ENCODE peak calls at places on chromosomes 1 and 21, in seven cellular contexts. Z, D, R, B, N, H and G are unnamed samples.

GRCh38 chr1:19665456-19666138 is 922 bp downstream of the HTR6 start:
- DNase-seq in D (no peak), Z (no peak), H (no peak), B (no peak), R (no peak), N (no peak), G (no peak)

GRCh38 chr1:43982241-43982640 is 3.2 kb downstream of the B4GALT2 start:
- DNase-seq in N (no peak), D (no peak), R (no peak), H (no peak), Z (no peak), B (no peak), G (no peak)

GRCh38 chr1:44725309-44725698 is 5.7 kb downstream of the RNU5D-1 start:
- DNase-seq in H (no peak), Z (no peak), R (no peak), N (no peak), D (no peak), B (no peak), G (no peak)

GRCh38 chr1:202144510-202145324 is at the start of gene ARL8A:
- DNase-seq in N (no peak), B (peak), D (peak), H (no peak), Z (no peak), R (peak), G (no peak)

GRCh38 chr1:199759268-199759724 is 268.2 kb upstream of the NR5A2 start:
- DNase-seq in H (no peak), R (no peak), Z (peak), B (no peak), D (no peak), N (peak), G (no peak)

GRCh38 chr1:232302376-232303049 is 327.4 kb downstream of the SIPA1L2 start:
- DNase-seq in R (no peak), Z (no peak), N (no peak), H (no peak), B (no peak), D (no peak), G (no peak)

GRCh38 chr1:67855944-67856343 is 22.7 kb upstream of the GNG12 start:
- DNase-seq in Z (no peak), D (no peak), N (no peak), R (no peak), B (no peak), H (no peak), G (no peak)

GRCh38 chr1:115641762-115642167 is at the start of gene VANGL1:
- DNase-seq in Z (no peak), H (no peak), D (peak), B (no peak), R (peak), N (peak), G (peak)

GRCh38 chr1:46333300-46334029 is 7.1 kb upstream of the NSUN4 start:
- DNase-seq in R (no peak), D (peak), N (no peak), Z (peak), B (no peak), H (no peak), G (no peak)
- TF ChIP-seq CTCF in R (peak), D (no peak), N (peak), Z (peak), B (no peak), H (peak), G (peak)

DNA sequence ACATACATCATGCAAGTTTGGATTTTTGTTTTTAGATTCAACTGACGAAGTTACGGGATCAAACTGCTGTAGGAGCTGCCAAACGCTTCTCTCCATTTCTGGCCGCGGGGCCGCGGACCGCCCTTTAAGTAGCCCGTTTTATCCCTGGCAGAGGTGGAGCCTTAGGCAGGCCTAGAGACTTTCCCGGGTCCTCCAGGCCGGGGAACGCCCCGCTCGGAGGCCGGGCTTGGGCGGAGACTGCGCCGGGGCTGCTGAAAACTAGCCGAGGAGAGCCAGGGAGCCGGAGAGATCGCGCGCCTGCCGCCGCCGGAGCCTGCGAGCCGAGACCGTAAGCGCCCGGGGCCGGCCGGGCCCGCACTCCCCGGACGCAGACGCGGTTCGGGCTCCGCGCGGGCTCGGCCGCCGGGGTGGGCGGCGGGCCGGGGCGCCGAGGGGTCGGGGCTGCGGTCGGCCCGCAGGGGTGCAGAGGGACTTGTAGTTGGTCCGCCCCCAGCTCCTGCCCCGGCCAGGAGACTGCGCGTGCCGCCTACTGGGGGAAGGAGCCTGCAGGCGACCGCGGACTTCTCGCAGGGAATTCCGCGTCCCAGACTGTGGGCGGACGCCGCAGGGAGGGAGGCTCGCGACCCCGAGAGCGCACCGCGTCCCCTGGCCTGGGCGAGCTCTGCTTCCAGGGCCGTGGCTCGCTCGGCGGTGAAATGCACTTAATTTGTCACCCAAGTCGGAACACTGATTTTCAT is at the start of gene EPHX1:
- DNase-seq in H (peak), B (peak), Z (peak), D (peak), R (peak), N (peak), G (peak)
- TF ChIP-seq CTCF in H (peak), B (peak), Z (peak), D (no peak), R (peak), N (no peak), G (peak)

GRCh38 chr21:25887166-25887565 is 152.4 kb downstream of the GABPA start:
- DNase-seq in B (no peak), H (no peak), N (no peak), Z (no peak), R (no peak), D (peak), G (no peak)
- TF ChIP-seq CTCF in B (no peak), H (peak), N (no peak), Z (no peak), R (no peak), D (no peak), G (no peak)

GRCh38 chr1:241311056-241311746 is 45.8 kb downstream of the RGS7 start:
- DNase-seq in R (no peak), N (no peak), Z (no peak), H (no peak), B (no peak), D (no peak), G (no peak)
- TF ChIP-seq CTCF in R (no peak), N (no peak), Z (no peak), H (peak), B (no peak), D (no peak), G (peak)

GRCh38 chr21:44985441-44986401 is 45.9 kb downstream of the SLX9 start:
- DNase-seq in B (no peak), Z (no peak), D (no peak), N (no peak), R (peak), H (no peak), G (no peak)
- TF ChIP-seq CTCF in B (no peak), Z (no peak), D (no peak), N (no peak), R (no peak), H (no peak), G (no peak)

DNA sequence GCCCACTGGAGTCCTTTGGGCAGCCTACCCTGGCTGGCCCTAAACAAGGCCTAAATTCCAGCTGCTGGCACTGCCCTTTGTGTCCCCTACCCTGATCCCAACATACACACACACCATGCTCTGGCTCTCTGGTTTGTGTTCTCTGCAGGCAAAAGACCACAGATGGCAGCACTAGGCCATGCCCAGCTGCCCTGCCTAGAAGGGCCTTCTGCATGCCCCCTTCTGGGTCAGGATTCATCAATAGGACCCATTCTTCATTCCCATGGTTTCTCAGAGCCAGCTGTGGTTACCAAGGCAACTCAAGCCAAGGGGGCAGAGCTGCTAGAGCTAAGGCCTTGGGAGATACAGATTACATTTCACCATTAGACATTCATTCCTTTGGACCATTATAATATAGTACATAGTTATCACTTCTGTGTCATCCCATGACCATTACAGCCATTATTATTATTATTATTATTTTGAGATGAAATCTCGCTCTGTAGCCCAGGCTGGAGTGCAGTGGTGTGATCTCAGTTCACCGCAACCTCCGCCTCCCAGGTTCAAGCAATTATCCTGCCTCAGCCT is 17.5 kb downstream of the ASAP3 start:
- DNase-seq in Z (no peak), H (no peak), B (peak), N (no peak), D (no peak), R (no peak), G (no peak)
- TF ChIP-seq CTCF in Z (no peak), H (no peak), B (peak), N (no peak), D (no peak), R (no peak), G (no peak)

GRCh38 chr1:214123061-214123784 is 135.4 kb downstream of the PROX1 start:
- DNase-seq in H (peak), B (no peak), Z (peak), N (peak), R (no peak), D (peak), G (no peak)
- TF ChIP-seq CTCF in H (peak), B (peak), Z (peak), N (peak), R (peak), D (no peak), G (peak)

DNA sequence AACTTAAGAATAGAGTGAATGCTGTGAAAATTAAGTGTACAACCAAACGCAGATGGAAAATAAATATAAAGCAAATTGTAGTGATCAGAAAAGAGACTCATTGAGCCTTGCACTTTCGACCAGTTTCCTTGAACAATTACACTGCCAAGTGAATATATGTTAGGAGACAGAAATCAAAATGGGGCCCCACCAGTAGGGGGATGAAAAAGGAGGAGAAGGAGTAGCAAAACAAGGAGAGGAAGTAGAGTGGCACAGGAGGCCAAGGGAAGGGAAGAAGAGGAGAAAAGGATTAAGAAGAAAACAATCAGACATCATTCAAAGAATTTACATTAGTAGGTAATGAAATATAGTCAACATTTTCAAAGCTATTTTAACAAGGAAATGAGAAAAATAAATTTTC is 1770.6 kb downstream of the PLA2G4A start:
- DNase-seq in H (no peak), Z (no peak), B (no peak), N (no peak), R (no peak), D (no peak), G (no peak)
- TF ChIP-seq CTCF in H (no peak), Z (no peak), B (no peak), N (no peak), R (no peak), D (no peak), G (no peak)